ENCODE peak calls at places on chromosomes 13 and 19, in four cellular contexts. I, H, R and C are unnamed samples.

GRCh38 chr13:43269037-43269476 is 245.7 kb downstream of the DNAJC15 start:
- DNase-seq in H (peak), I (no peak), R (peak), C (peak)

GRCh38 chr19:38693380-38694223 is 46.2 kb downstream of the ACTN4 start:
- DNase-seq in R (no peak), I (peak), H (no peak), C (peak)

GRCh38 chr13:50924025-50924424 is 14.4 kb downstream of the RNASEH2B start:
- DNase-seq in H (no peak), R (no peak), I (no peak), C (no peak)

GRCh38 chr19:17246681-17247425 is 1.1 kb upstream of the NR2F6 start:
- DNase-seq in R (peak), H (no peak), I (no peak), C (no peak)

GRCh38 chr13:22848539-22849052 is 332.2 kb upstream of the SGCG start:
- DNase-seq in R (no peak), H (no peak), I (no peak), C (no peak)

GRCh38 chr13:60288569-60288968 is 108.5 kb upstream of the TDRD3 start:
- DNase-seq in I (no peak), R (no peak), H (no peak), C (no peak)

GRCh38 chr13:35793823-35794222 is 317.3 kb upstream of the MAB21L1 start:
- DNase-seq in I (no peak), R (no peak), H (no peak), C (no peak)

GRCh38 chr19:42066075-42066754 is 3.8 kb downstream of the GRIK5 start:
- DNase-seq in R (no peak), H (no peak), I (no peak), C (no peak)

GRCh38 chr19:14039181-14039580 is 7.6 kb downstream of the IL27RA start:
- DNase-seq in H (no peak), R (no peak), I (no peak), C (no peak)

GRCh38 chr19:47587295-47587694 is 14.3 kb upstream of the ZNF541 start:
- DNase-seq in H (no peak), R (no peak), I (no peak), C (no peak)

DNA sequence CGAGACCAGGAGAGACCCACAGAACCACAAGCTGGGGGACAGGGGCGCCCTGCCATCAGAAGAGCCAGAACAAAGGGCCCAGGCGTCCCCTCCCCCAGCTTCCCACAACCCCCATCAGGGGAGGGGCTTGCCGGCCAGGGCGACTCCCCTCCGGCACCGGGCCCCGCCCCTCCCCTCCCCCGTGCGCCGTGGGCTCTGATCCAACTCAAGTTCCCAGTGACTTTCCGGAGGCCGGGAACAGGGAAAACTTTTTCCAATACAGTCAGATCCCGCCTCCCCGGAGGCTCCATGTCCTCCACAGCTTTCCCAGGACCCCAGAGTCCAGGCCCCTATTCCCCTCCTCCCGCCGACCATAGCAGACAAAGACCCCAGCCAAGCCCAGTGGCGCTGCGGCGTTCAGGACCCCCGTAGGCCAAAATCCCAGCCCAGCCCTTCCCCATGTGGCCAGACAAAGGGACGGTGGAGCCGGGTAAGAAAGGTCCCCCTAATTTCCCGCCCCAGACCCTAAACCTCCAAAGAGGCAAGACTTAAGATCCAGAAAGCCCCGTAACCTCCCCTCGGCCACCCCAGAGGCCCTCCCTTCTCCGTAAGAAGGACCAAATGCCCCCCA is 673 bp downstream of the TEAD2 start:
- DNase-seq in R (peak), H (peak), I (no peak), C (no peak)
- H3K4me3 ChIP-seq in R (peak), H (peak), I (no peak), C (peak)

DNA sequence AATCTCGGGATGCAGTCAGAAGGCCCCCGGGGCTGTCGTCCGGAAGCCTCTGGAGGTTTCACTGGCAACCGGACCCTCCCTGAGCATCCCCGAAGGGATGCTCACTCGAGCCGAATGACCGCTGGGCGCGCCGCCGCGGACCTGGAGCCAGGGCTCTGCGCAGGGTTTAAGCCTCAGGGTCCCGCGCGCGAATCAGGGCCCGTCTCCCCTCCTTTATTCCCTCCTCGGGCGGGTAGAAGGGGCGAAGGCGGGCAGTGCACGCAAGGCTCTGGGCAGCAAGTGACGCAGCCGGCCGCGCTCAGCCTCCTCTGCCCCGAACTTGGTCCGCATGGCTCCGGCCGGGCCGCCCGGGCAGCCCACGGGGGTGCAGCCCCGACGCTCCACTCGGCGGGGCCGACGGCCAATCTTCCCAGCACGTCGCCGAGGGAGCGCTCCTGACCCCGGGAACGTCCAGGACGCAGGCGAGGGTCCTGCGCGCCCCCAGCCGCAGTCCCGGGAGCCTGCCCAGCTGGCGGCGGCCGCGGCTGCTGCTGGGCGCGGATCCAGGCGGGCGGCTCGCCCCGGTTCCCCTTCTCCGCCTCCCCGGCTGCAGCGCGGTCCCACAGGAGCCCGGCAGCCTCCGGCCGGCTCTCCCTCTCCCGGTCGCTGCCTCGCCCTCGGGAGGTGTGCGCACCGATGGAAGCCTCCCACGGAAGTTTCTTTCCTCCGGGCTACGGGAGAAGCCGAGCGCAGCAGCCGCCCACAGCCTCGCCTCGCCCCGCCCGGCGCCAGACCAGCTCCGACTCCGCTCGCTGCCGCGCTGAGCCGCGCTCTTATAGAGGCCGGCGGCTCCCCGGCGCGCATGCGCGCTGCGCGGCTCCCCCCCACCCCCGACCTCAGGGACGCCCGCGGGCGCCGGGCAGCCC is at the start of gene SHISA2:
- DNase-seq in R (no peak), H (no peak), I (no peak), C (no peak)
- H3K4me3 ChIP-seq in R (peak), H (peak), I (no peak), C (peak)

DNA sequence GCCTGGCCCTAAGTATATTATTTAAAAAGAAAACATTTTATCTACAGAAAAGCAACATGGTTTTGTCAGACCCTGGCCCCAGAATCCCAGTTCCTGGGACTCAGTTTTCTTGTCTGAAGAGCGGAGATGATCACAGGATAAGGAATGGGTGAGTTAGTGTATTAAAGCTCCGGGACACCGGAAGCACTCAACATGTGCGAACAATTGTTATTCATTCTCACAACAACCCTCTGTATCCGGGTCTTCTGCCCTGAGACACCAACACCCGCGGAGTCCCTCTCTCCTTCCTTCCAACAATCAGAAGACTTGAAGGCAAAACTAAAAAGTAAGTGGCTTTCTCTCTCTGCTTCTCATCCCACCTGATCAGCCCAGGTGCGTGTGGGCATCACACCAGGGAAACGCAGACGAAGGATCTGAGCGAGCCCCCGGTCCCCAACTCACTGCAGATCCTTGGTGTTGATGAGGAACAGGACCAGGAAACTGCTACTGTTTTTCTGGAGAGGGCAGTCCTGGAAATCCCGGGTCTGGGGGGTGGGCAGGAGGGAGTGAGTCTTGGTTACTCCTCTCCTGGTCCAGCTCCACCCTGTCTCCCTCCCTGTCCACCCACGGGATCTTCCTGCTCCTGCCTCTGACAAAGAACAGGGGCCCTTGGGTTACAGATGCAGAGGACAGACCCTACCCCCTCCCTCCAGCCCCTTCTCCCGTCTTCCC is 2.0 kb downstream of the GPR108 start:
- DNase-seq in H (no peak), I (no peak), R (no peak), C (no peak)
- H3K4me3 ChIP-seq in H (peak), I (no peak), R (no peak), C (peak)

GRCh38 chr19:10010247-10010691 is at the start of gene COL5A3:
- DNase-seq in R (peak), I (no peak), H (no peak), C (no peak)

GRCh38 chr19:10010939-10011338 is 635 bp upstream of the COL5A3 start:
- DNase-seq in H (no peak), R (no peak), I (no peak), C (no peak)

GRCh38 chr19:10007811-10008211 is 2.5 kb downstream of the COL5A3 start:
- DNase-seq in I (no peak), R (no peak), H (peak), C (peak)

GRCh38 chr19:10009269-10009665 is 1.0 kb downstream of the COL5A3 start:
- DNase-seq in I (peak), R (peak), H (peak), C (peak)

GRCh38 chr19:10009714-10010224 is 535 bp downstream of the COL5A3 start:
- DNase-seq in H (no peak), R (no peak), I (no peak), C (no peak)
- H3K4me3 ChIP-seq in H (peak), R (peak), I (no peak), C (peak)

GRCh38 chr13:48491423-48492122 is 41.3 kb downstream of the RCBTB2 start:
- DNase-seq in R (no peak), H (no peak), I (no peak), C (no peak)
- H3K4me3 ChIP-seq in R (peak), H (no peak), I (peak), C (no peak)

GRCh38 chr19:33227870-33228599 is 2.4 kb upstream of the SLC7A10 start:
- DNase-seq in R (no peak), H (no peak), I (no peak), C (no peak)

GRCh38 chr19:33224694-33225457 is 774 bp downstream of the SLC7A10 start:
- DNase-seq in R (no peak), I (no peak), H (no peak), C (no peak)

GRCh38 chr19:33227242-33227650 is 1.6 kb upstream of the SLC7A10 start:
- DNase-seq in R (no peak), H (no peak), I (no peak), C (no peak)

GRCh38 chr19:33226550-33227241 is 1.0 kb upstream of the SLC7A10 start:
- DNase-seq in R (no peak), I (no peak), H (no peak), C (no peak)

GRCh38 chr19:33225458-33225925 is at the start of gene SLC7A10:
- DNase-seq in I (no peak), R (no peak), H (no peak), C (no peak)
- H3K4me3 ChIP-seq in I (no peak), R (no peak), H (no peak), C (no peak)

DNA sequence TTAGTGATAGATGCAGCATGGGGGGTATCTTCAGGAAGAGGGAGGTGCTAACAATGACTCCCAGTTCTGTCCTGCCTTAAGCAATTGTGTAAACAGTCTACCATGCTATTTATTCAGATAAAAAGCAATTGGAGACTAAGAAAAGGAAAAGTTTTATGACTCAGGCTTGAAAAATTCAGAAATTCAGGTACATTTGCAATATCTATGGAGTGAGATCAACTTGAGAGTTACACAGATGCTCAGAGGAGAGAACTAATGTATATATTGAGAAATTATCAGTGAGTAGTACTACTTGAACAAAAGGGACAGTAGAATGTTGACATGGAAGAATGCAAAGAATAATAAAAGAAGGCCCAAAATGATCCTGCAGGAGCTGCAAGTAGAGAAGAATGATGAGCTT is 277.6 kb upstream of the DACH1 start:
- DNase-seq in R (no peak), H (no peak), I (no peak), C (no peak)
- H3K4me3 ChIP-seq in R (no peak), H (no peak), I (no peak), C (no peak)